ENCODE peak calls at places on chromosome 17, in nine cellular contexts. M is bronchial epithelial cell; A is AG04450; B is BE2C; Z is endodermal cell; U is activated T-helper 9 cell treated with anti-CD3 and anti-CD28 coated beads, Interleukin-2, amount 50 U/mL, for 16 hours; J is non-pigmented ciliary epithelial cell; I is Kasumi-1; O is NCI-H2081. Y is an unnamed sample.
A peak's percentile ranks its signal among the peaks of the same experiment; 100 is the strongest.

GRCh38 chr17:39139137-39139516 is 12.3 kb downstream of the PLXDC1 start:
- DNase-seq in M (peak; percentile 43), A (peak; percentile 68), B (no peak), Z (no peak), U (no peak), J (peak; percentile 60), I (no peak), O (no peak), Y (no peak)

GRCh38 chr17:32558997-32559650 is 72.3 kb downstream of the CDK5R1 start:
- DNase-seq in M (peak; percentile 53), A (no peak), B (no peak), Z (peak; percentile 26), U (no peak), J (no peak), I (no peak), O (no peak), Y (no peak)

GRCh38 chr17:73319766-73320165 is 8.0 kb upstream of the CDC42EP4 start:
- DNase-seq in M (no peak), A (no peak), B (no peak), Z (peak; percentile 38), U (no peak), J (no peak), I (no peak), O (no peak), Y (no peak)

GRCh38 chr17:43448720-43449469 is 34.9 kb upstream of the DHX8 start:
- DNase-seq in M (no peak), A (no peak), B (no peak), Z (no peak), U (no peak), J (no peak), I (no peak), O (no peak), Y (no peak)

GRCh38 chr17:7314719-7315569 is at the start of gene GPS2:
- DNase-seq in M (peak; percentile 68), A (no peak), B (peak; percentile 85), Z (peak; percentile 98), U (peak; percentile 91), J (peak; percentile 26), I (peak; percentile 45), O (peak; percentile 71), Y (peak; percentile 63)

GRCh38 chr17:78390241-78391050 is 12.0 kb downstream of the PGS1 start:
- DNase-seq in M (no peak), A (peak; percentile 96), B (peak; percentile 52), Z (peak; percentile 90), U (no peak), J (peak; percentile 93), I (no peak), O (no peak), Y (no peak)

GRCh38 chr17:76091526-76092285 is 11.9 kb downstream of the EXOC7 start:
- DNase-seq in M (no peak), A (no peak), B (no peak), Z (no peak), U (no peak), J (no peak), I (peak; percentile 77), O (no peak), Y (no peak)

GRCh38 chr17:3773511-3773910 is 27.5 kb downstream of the ITGAE start:
- DNase-seq in M (peak; percentile 32), A (peak; percentile 34), B (no peak), Z (no peak), U (no peak), J (peak; percentile 31), I (no peak), O (no peak), Y (no peak)

GRCh38 chr17:60468371-60468770 is 46.1 kb downstream of the CHCT1 start:
- DNase-seq in M (no peak), A (peak; percentile 4), B (no peak), Z (no peak), U (no peak), J (no peak), I (no peak), O (no peak), Y (no peak)

GRCh38 chr17:34556384-34556783 is 23.0 kb upstream of the TMEM132E start:
- DNase-seq in M (peak; percentile 16), A (no peak), B (no peak), Z (peak; percentile 95), U (no peak), J (no peak), I (no peak), O (no peak), Y (no peak)

GRCh38 chr17:46952115-46952514 is 26.9 kb downstream of the RPRML start:
- DNase-seq in M (no peak), A (no peak), B (no peak), Z (no peak), U (no peak), J (no peak), I (no peak), O (no peak), Y (no peak)

GRCh38 chr17:63345598-63345997 is 100.5 kb downstream of the CYB561 start:
- DNase-seq in M (no peak), A (no peak), B (no peak), Z (no peak), U (no peak), J (no peak), I (no peak), O (no peak), Y (no peak)

GRCh38 chr17:33401253-33401652 is 108.2 kb upstream of the ASIC2 start:
- DNase-seq in M (no peak), A (no peak), B (no peak), Z (no peak), U (no peak), J (no peak), I (no peak), O (no peak), Y (no peak)

GRCh38 chr17:15112881-15113617 is 152.1 kb downstream of the PMP22 start:
- DNase-seq in M (no peak), A (no peak), B (no peak), Z (peak; percentile 39), U (no peak), J (no peak), I (no peak), O (no peak), Y (no peak)

GRCh38 chr17:12627177-12627629 is 38.5 kb upstream of the MYOCD start:
- DNase-seq in M (peak; percentile 98), A (peak; percentile 97), B (no peak), Z (no peak), U (no peak), J (peak; percentile 89), I (no peak), O (no peak), Y (no peak)

GRCh38 chr17:10059684-10060211 is 138.7 kb downstream of the GAS7 start:
- DNase-seq in M (no peak), A (no peak), B (no peak), Z (no peak), U (no peak), J (no peak), I (no peak), O (no peak), Y (no peak)

GRCh38 chr17:43832976-43833829 is at the start of gene MPP3:
- DNase-seq in M (peak; percentile 45), A (no peak), B (peak; percentile 76), Z (peak; percentile 85), U (peak; percentile 23), J (no peak), I (peak; percentile 12), O (peak; percentile 62), Y (no peak)

GRCh38 chr17:802481-802880 is 20.3 kb downstream of the MRM3 start:
- DNase-seq in M (no peak), A (no peak), B (no peak), Z (no peak), U (no peak), J (no peak), I (no peak), O (no peak), Y (no peak)

GRCh38 chr17:82808921-82809905 is 30.6 kb downstream of the ZNF750 start:
- DNase-seq in M (no peak), A (no peak), B (peak; percentile 42), Z (no peak), U (no peak), J (no peak), I (no peak), O (no peak), Y (no peak)

GRCh38 chr17:31559647-31560501 is 168.4 kb downstream of the RAB11FIP4 start:
- DNase-seq in M (no peak), A (no peak), B (no peak), Z (peak; percentile 80), U (no peak), J (no peak), I (no peak), O (no peak), Y (no peak)

GRCh38 chr17:19703106-19703775 is 13.1 kb downstream of the SLC47A2 start:
- DNase-seq in M (no peak), A (no peak), B (no peak), Z (peak; percentile 73), U (no peak), J (no peak), I (no peak), O (no peak), Y (no peak)

GRCh38 chr17:72648702-72649101 is 443.8 kb downstream of the SLC39A11 start:
- DNase-seq in M (no peak), A (no peak), B (no peak), Z (no peak), U (no peak), J (no peak), I (no peak), O (no peak), Y (no peak)

GRCh38 chr17:9729735-9730420 is 61.5 kb downstream of the DHRS7C start:
- DNase-seq in M (peak; percentile 85), A (no peak), B (no peak), Z (no peak), U (no peak), J (no peak), I (no peak), O (no peak), Y (no peak)

GRCh38 chr17:32192379-32192778 is 50.1 kb downstream of the RHOT1 start:
- DNase-seq in M (no peak), A (no peak), B (no peak), Z (no peak), U (no peak), J (no peak), I (no peak), O (no peak), Y (no peak)

GRCh38 chr17:76135810-76136188 is 5.2 kb downstream of the FOXJ1 start:
- DNase-seq in M (no peak), A (no peak), B (no peak), Z (peak; percentile 70), U (no peak), J (no peak), I (no peak), O (no peak), Y (no peak)

GRCh38 chr17:57555636-57556175 is 189.4 kb downstream of the CCDC182 start:
- DNase-seq in M (no peak), A (no peak), B (no peak), Z (no peak), U (no peak), J (no peak), I (no peak), O (no peak), Y (no peak)

Y was measured in HCT116.